ENCODE peak calls at places on chromosomes 1 and 21, in six cellular contexts. S is suprapubic skin, A is PC-9, F is A549, C is transverse colon, U is AG04450. L is an unnamed sample.

GRCh38 chr1:2050793-2051682 is 827 bp downstream of the PRKCZ start:
- DNase-seq in F (no peak), S (no peak), C (no peak), A (no peak), U (no peak), L (no peak)

GRCh38 chr21:41779659-41780058 is 12.8 kb upstream of the RIPK4 start:
- DNase-seq in A (no peak), U (no peak), F (no peak), S (no peak), C (no peak), L (no peak)

GRCh38 chr1:186125035-186125434 is 250.0 kb downstream of the TPR start:
- DNase-seq in U (no peak), C (no peak), A (no peak), S (no peak), F (no peak), L (no peak)

GRCh38 chr1:21320410-21321107 is 30.3 kb upstream of the ECE1 start:
- DNase-seq in C (no peak), A (no peak), U (no peak), S (no peak), F (no peak), L (no peak)

GRCh38 chr1:65997693-65998092 is 205.0 kb downstream of the PDE4B start:
- DNase-seq in F (no peak), C (no peak), A (no peak), U (no peak), S (no peak), L (no peak)

GRCh38 chr1:231233735-231234417 is 7.1 kb upstream of the GNPAT start:
- DNase-seq in U (no peak), C (peak; percentile 50), F (no peak), A (no peak), S (no peak), L (peak; percentile 20)

GRCh38 chr1:8021676-8022266 is 4.3 kb downstream of the ERRFI1 start:
- DNase-seq in S (no peak), C (no peak), A (no peak), U (no peak), F (no peak), L (peak; percentile 42)

GRCh38 chr21:25977068-25977611 is 193.4 kb downstream of the APP start:
- DNase-seq in A (no peak), U (no peak), S (no peak), F (no peak), C (no peak), L (no peak)

GRCh38 chr1:229286099-229286766 is 15.3 kb downstream of the RAB4A start:
- DNase-seq in C (no peak), S (no peak), F (no peak), U (no peak), A (no peak), L (no peak)

GRCh38 chr1:119947468-119947867 is 51.2 kb upstream of the ADAM30 start:
- DNase-seq in A (no peak), U (peak; percentile 81), S (no peak), C (no peak), F (no peak), L (peak; percentile 90)

GRCh38 chr1:225454733-225455132 is 26.9 kb upstream of the LBR start:
- DNase-seq in C (peak; percentile 14), F (peak; percentile 89), A (peak; percentile 74), S (no peak), U (no peak), L (peak; percentile 81)

GRCh38 chr1:212700892-212701819 is 1.5 kb upstream of the BATF3 start:
- DNase-seq in A (no peak), S (peak; percentile 82), F (peak; percentile 38), U (peak; percentile 15), C (peak; percentile 39), L (peak; percentile 64)

GRCh38 chr21:25568230-25568629 is 39.1 kb downstream of the MRPL39 start:
- DNase-seq in F (no peak), C (peak; percentile 48), A (no peak), S (no peak), U (peak; percentile 26), L (peak; percentile 81)

GRCh38 chr1:158534496-158534895 is 19.7 kb downstream of the OR6Y1 start:
- DNase-seq in S (no peak), C (no peak), F (no peak), A (no peak), U (no peak), L (no peak)

GRCh38 chr21:43203523-43204080 is 34.8 kb downstream of the CRYAA start:
- DNase-seq in F (no peak), A (no peak), U (no peak), S (no peak), C (no peak), L (no peak)

GRCh38 chr1:75614455-75615379 is 3.8 kb upstream of the SLC44A5 start:
- DNase-seq in C (peak; percentile 9), A (no peak), F (peak; percentile 53), S (no peak), U (no peak), L (peak; percentile 31)

GRCh38 chr1:246364415-246364941 is 142.6 kb downstream of the SMYD3 start:
- DNase-seq in F (no peak), U (no peak), S (no peak), C (no peak), A (no peak), L (no peak)

GRCh38 chr1:174875306-174875705 is 124.4 kb upstream of the CACYBP start:
- DNase-seq in A (peak; percentile 83), F (no peak), U (no peak), S (no peak), C (peak; percentile 87), L (no peak)

GRCh38 chr21:46119565-46120271 is 21.8 kb downstream of the COL6A2 start:
- DNase-seq in S (peak; percentile 77), A (no peak), F (no peak), C (peak; percentile 4), U (no peak), L (no peak)

GRCh38 chr21:46122241-46122671 is 24.3 kb downstream of the COL6A2 start:
- DNase-seq in F (peak; percentile 18), A (no peak), S (no peak), U (no peak), C (peak; percentile 6), L (peak; percentile 77)

GRCh38 chr21:46122758-46123683 is 25.1 kb downstream of the COL6A2 start:
- DNase-seq in U (no peak), A (no peak), F (no peak), S (no peak), C (peak; percentile 5), L (no peak)

GRCh38 chr21:46120301-46121285 is 22.7 kb downstream of the COL6A2 start:
- DNase-seq in C (no peak), S (peak; percentile 69), A (no peak), U (no peak), F (no peak), L (no peak)

DNA sequence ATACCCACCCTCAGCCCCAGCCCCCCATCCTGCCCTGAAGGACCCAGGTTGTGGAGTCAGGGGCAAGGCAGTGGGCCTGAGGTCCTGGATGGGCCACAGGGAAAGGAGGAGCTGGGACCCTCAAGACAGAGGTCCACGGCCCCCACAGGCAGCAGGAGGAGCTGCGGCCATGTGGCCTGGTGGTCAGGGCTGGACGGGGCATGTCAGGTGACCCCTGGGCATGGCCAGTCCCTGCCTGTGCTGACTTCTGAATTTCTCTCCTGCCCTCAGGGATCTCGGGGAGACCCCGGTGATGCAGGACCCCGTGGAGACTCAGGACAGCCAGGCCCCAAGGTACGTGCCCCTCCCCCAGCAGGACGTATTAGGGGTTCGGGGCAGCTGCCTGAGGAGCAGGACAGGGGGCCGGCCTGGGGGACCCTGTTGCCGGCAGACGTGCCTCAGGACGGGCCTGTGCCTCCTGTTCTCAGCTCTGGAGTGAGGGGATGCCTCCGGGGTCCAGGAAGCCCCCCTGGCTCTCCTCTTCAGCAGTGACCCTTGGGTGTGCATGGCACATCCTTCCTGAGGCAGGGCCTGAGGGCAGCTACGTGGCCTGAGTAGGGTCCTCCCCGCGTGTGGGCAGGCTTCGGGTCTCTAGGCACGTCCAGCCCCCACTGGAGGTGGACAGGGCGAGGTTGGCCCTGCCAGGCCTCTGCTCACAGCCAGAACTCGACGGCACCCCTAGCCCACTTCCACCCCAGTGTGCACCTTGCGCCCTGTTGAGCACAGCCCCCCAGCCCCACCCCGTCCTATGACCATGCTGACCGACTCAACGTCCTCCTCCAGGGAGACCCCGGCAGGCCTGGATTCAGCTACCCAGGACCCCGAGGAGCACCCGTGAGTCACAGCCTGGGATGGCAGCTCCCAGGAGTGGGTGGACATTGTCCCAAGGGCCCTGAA is 23.6 kb downstream of the COL6A2 start:
- DNase-seq in A (no peak), C (peak; percentile 6), U (no peak), F (no peak), S (peak; percentile 77), L (no peak)
- H3K4me3 ChIP-seq in A (no peak overlapping the region), C (no peak overlapping the region), U (no peak overlapping the region), F (no peak overlapping the region), S (no peak overlapping the region), L (no peak overlapping the region)

DNA sequence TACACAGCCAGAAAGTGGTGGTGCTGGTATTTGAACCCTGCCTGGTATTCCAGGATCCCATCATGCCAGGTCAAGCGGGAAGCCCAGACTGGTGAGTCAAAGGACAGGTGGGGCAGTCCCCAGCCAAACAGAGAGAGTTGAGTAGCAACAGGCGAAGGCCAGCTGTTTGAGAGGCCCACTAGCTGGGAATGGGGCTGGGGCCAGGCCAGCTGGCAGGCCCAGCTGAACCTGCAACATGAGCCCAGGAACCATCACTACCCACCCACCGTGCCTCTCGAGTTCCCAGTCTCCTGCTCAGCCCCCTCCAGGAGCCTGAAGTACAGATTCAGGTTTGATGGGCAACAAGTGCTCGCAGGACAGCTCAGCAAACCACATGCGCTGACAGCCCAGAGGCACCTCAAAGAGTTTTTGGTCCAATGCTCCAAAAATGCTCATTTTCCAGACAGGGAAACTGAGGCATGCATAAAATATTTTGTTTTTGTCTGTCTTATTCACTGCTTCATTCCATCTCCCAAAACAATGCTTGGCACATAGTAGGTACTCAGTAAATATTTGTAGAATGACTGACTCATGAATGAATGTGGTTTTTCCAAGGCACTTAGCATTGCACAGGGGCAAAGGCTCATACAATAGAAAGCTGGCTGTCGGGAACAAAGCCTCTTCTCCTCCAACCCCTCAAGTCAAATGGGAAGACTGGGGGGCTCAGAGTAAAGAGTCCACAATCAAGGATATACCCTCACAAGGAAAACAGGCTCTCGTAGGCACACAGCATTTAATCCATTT is 42.5 kb upstream of the CLIC4 start:
- DNase-seq in S (no peak), U (no peak), A (peak; percentile 39), F (no peak), C (no peak), L (peak; percentile 88)
- TF ChIP-seq CTCF in S (no peak), U (no peak), A (no peak), F (no peak), C (no peak), L (no peak)

GRCh38 chr1:179385510-179385909 is 19.7 kb downstream of the AXDND1 start:
- DNase-seq in A (no peak), U (no peak), F (no peak), S (no peak), C (no peak), L (no peak)

GRCh38 chr1:179380299-179380698 is 14.5 kb downstream of the AXDND1 start:
- DNase-seq in S (no peak), F (no peak), A (no peak), C (no peak), U (no peak), L (no peak)

DNA sequence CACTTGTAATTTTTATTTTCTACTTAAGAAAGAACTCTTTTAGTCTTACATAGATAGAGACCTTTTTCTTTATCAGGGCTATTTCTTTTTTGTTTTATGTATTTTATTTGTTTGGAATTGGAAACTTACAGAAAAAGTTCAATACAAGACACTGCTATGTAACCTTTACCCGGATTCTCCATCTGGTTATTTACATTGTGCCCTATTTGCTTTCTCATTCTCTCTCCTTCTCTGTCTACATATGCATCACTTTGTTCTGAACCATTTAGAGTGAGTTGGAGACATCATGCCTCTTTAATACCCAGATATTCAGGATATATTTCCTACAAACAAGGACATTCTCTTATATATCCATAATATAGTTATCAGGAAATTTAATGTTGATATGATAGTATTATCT is 18.3 kb downstream of the AXDND1 start:
- DNase-seq in S (no peak), A (no peak), U (no peak), F (no peak), C (no peak), L (no peak)
- H3K4me3 ChIP-seq in S (no peak overlapping the region), A (no peak overlapping the region), U (no peak overlapping the region), F (no peak overlapping the region), C (no peak overlapping the region), L (no peak overlapping the region)

GRCh38 chr1:6423321-6423999 is 1.1 kb upstream of the ESPN start:
- DNase-seq in A (peak; percentile 94), C (peak; percentile 82), U (no peak), F (no peak), S (no peak), L (peak; percentile 64)
- TF ChIP-seq CTCF in A (peak; percentile 75), C (peak; percentile 82), U (peak; percentile 49), F (peak; percentile 54), S (peak; percentile 11), L (peak; percentile 80)